ENCODE peak calls at places on chromosomes 16 and 17, in nine cellular contexts. M, B, J, A, W, N, U, G and V are unnamed samples.

GRCh38 chr17:28682655-28683054 is 20.6 kb downstream of the SUPT6H start:
- DNase-seq in M (no peak), B (no peak), J (no peak), A (no peak), W (no peak), N (no peak), U (no peak), G (no peak), V (no peak)

GRCh38 chr16:15466886-15467781 is 32.7 kb downstream of the BMERB1 start:
- DNase-seq in M (peak; percentile 11), B (no peak), J (peak; percentile 49), A (no peak), W (no peak), N (no peak), U (no peak), G (no peak), V (peak; percentile 30)

GRCh38 chr17:17356149-17356930 is 53.2 kb downstream of the NT5M start:
- DNase-seq in M (peak; percentile 71), B (peak; percentile 67), J (peak; percentile 78), A (peak; percentile 64), W (no peak), N (peak; percentile 79), U (peak; percentile 64), G (peak; percentile 69), V (peak; percentile 63)

GRCh38 chr17:75487351-75488070 is 27.8 kb downstream of the CASKIN2 start:
- DNase-seq in M (no peak), B (peak; percentile 26), J (peak; percentile 54), A (peak; percentile 37), W (no peak), N (peak; percentile 81), U (peak; percentile 19), G (peak; percentile 38), V (no peak)

GRCh38 chr16:24645739-24646645 is 83.5 kb upstream of the TNRC6A start:
- DNase-seq in M (peak; percentile 99), B (no peak), J (peak; percentile 99), A (no peak), W (no peak), N (no peak), U (no peak), G (no peak), V (peak; percentile 99)

GRCh38 chr16:8963010-8963824 is 489 bp downstream of the USP7 start:
- DNase-seq in M (no peak), B (peak; percentile 15), J (no peak), A (no peak), W (no peak), N (no peak), U (no peak), G (no peak), V (no peak)

GRCh38 chr17:4631836-4632582 is 9.5 kb downstream of the ALOX15 start:
- DNase-seq in M (peak; percentile 28), B (no peak), J (peak; percentile 10), A (no peak), W (no peak), N (no peak), U (no peak), G (no peak), V (peak; percentile 5)

GRCh38 chr17:20228410-20228809 is 219.3 kb downstream of the SPECC1 start:
- DNase-seq in M (no peak), B (no peak), J (no peak), A (no peak), W (no peak), N (no peak), U (no peak), G (no peak), V (no peak)

GRCh38 chr17:82892869-82893565 is 53.2 kb upstream of the ZNF750 start:
- DNase-seq in M (no peak), B (peak; percentile 58), J (no peak), A (peak; percentile 78), W (no peak), N (no peak), U (peak; percentile 76), G (peak; percentile 61), V (no peak)

GRCh38 chr17:62627904-62628603 is 584 bp downstream of the MRC2 start:
- DNase-seq in M (no peak), B (peak; percentile 53), J (peak; percentile 27), A (no peak), W (no peak), N (peak; percentile 37), U (no peak), G (peak; percentile 45), V (no peak)

GRCh38 chr17:82840431-82840831 is 609 bp upstream of the ZNF750 start:
- DNase-seq in M (no peak), B (no peak), J (no peak), A (no peak), W (no peak), N (no peak), U (no peak), G (no peak), V (peak; percentile 77)

GRCh38 chr17:35879748-35880654 is at the start of gene CCL5:
- DNase-seq in M (peak; percentile 18), B (peak; percentile 57), J (peak; percentile 58), A (peak; percentile 45), W (no peak), N (no peak), U (no peak), G (peak; percentile 60), V (peak; percentile 60)

GRCh38 chr16:58628845-58629680 is 563 bp downstream of the CNOT1 start:
- DNase-seq in M (no peak), B (peak; percentile 60), J (peak; percentile 17), A (peak; percentile 34), W (peak; percentile 25), N (no peak), U (peak; percentile 47), G (peak; percentile 52), V (peak; percentile 34)

GRCh38 chr16:19166500-19166899 is 1.5 kb upstream of the SYT17 start:
- DNase-seq in M (no peak), B (no peak), J (no peak), A (no peak), W (no peak), N (no peak), U (no peak), G (no peak), V (peak; percentile 20)

GRCh38 chr17:81426676-81427445 is 31.6 kb downstream of the BAHCC1 start:
- DNase-seq in M (no peak), B (no peak), J (no peak), A (no peak), W (no peak), N (no peak), U (no peak), G (no peak), V (no peak)

GRCh38 chr17:76202516-76202915 is 37.8 kb downstream of the RNF157 start:
- DNase-seq in M (no peak), B (no peak), J (no peak), A (no peak), W (no peak), N (no peak), U (no peak), G (no peak), V (peak; percentile 79)

GRCh38 chr17:81241648-81242420 is 2.7 kb downstream of the NDUFAF8 start:
- DNase-seq in M (no peak), B (peak; percentile 69), J (peak; percentile 48), A (peak; percentile 46), W (no peak), N (peak; percentile 38), U (peak; percentile 64), G (peak; percentile 71), V (peak; percentile 15)

GRCh38 chr16:56611281-56611833 is 3.0 kb downstream of the MT2A start:
- DNase-seq in M (peak; percentile 80), B (no peak), J (no peak), A (no peak), W (no peak), N (no peak), U (no peak), G (no peak), V (no peak)

GRCh38 chr16:82067042-82067809 is 32.2 kb downstream of the HSD17B2 start:
- DNase-seq in M (no peak), B (no peak), J (no peak), A (no peak), W (no peak), N (no peak), U (no peak), G (no peak), V (no peak)

GRCh38 chr17:32875904-32876413 is 965 bp downstream of the MYO1D start:
- DNase-seq in M (no peak), B (no peak), J (peak; percentile 27), A (no peak), W (no peak), N (no peak), U (no peak), G (no peak), V (no peak)